ENCODE peak calls at places on chromosomes 4 and X, in six cellular contexts. F, N, Q, K, G and P are unnamed samples.

GRCh38 chrX:28625223-28625622 is 38.0 kb downstream of the IL1RAPL1 start:
- DNase-seq in F (no peak), N (no peak), Q (no peak), K (no peak), G (no peak), P (no peak)

GRCh38 chrX:67998540-67998939 is 434.8 kb downstream of the OPHN1 start:
- DNase-seq in F (no peak), N (no peak), Q (no peak), K (no peak), G (no peak), P (no peak)

GRCh38 chrX:154505726-154506125 is 10.3 kb downstream of the FAM3A start:
- DNase-seq in F (no peak), N (peak; percentile 68), Q (no peak), K (no peak), G (peak; percentile 54), P (peak; percentile 41)

GRCh38 chrX:47181301-47181700 is 12.3 kb upstream of the UBA1 start:
- DNase-seq in F (no peak), N (no peak), Q (no peak), K (no peak), G (no peak), P (no peak)

GRCh38 chr4:18214656-18215055 is 193.1 kb upstream of the LCORL start:
- DNase-seq in F (no peak), N (no peak), Q (no peak), K (no peak), G (no peak), P (no peak)

GRCh38 chr4:20916106-20916505 is 215.8 kb downstream of the PACRGL start:
- DNase-seq in F (no peak), N (peak; percentile 52), Q (no peak), K (peak; percentile 5), G (no peak), P (no peak)

GRCh38 chr4:173415092-173415491 is 16.2 kb upstream of the SCRG1 start:
- DNase-seq in F (no peak), N (no peak), Q (no peak), K (no peak), G (no peak), P (no peak)

GRCh38 chr4:1466034-1466960 is 60.1 kb upstream of the NKX1-1 start:
- DNase-seq in F (no peak), N (no peak), Q (no peak), K (no peak), G (no peak), P (no peak)

GRCh38 chr4:19786616-19787015 is 465.1 kb upstream of the SLIT2 start:
- DNase-seq in F (no peak), N (no peak), Q (no peak), K (no peak), G (no peak), P (no peak)

GRCh38 chrX:109847257-109848187 is 114.5 kb upstream of the ACSL4 start:
- DNase-seq in F (no peak), N (peak; percentile 85), Q (no peak), K (no peak), G (no peak), P (peak; percentile 27)

GRCh38 chr4:2930821-2931764 is 32.1 kb downstream of the NOP14 start:
- DNase-seq in F (peak; percentile 23), N (no peak), Q (no peak), K (no peak), G (no peak), P (no peak)

GRCh38 chrX:47507204-47507878 is 24.3 kb upstream of the ZNF41 start:
- DNase-seq in F (no peak), N (no peak), Q (no peak), K (no peak), G (no peak), P (no peak)

GRCh38 chr4:175457956-175458355 is 354.1 kb downstream of the GPM6A start:
- DNase-seq in F (no peak), N (no peak), Q (no peak), K (no peak), G (no peak), P (no peak)

GRCh38 chr4:162586266-162586665 is 422.5 kb upstream of the FSTL5 start:
- DNase-seq in F (no peak), N (peak; percentile 27), Q (no peak), K (no peak), G (no peak), P (no peak)

GRCh38 chr4:169335331-169335730 is 64.6 kb upstream of the SH3RF1 start:
- DNase-seq in F (no peak), N (peak; percentile 43), Q (no peak), K (no peak), G (no peak), P (peak; percentile 74)

GRCh38 chr4:159105063-159105414 is 2.2 kb downstream of the RAPGEF2 start:
- DNase-seq in F (no peak), N (peak; percentile 65), Q (no peak), K (no peak), G (peak; percentile 65), P (peak; percentile 29)

GRCh38 chr4:8281519-8282133 is 12.1 kb downstream of the HTRA3 start:
- DNase-seq in F (peak; percentile 49), N (no peak), Q (no peak), K (no peak), G (no peak), P (no peak)

GRCh38 chr4:34193451-34194154 is 2050.7 kb downstream of the ARAP2 start:
- DNase-seq in F (no peak), N (peak; percentile 21), Q (no peak), K (no peak), G (no peak), P (no peak)

GRCh38 chrX:10098235-10098819 is 58.4 kb upstream of the CLCN4 start:
- DNase-seq in F (no peak), N (no peak), Q (peak; percentile 77), K (peak; percentile 44), G (no peak), P (no peak)

GRCh38 chr4:122576261-122577188 is 44.3 kb downstream of the IL21 start:
- DNase-seq in F (no peak), N (peak; percentile 58), Q (peak; percentile 35), K (no peak), G (peak; percentile 69), P (peak; percentile 70)

GRCh38 chrX:108396188-108396885 is 41.9 kb downstream of the COL4A6 start:
- DNase-seq in F (no peak), N (peak; percentile 51), Q (no peak), K (no peak), G (peak; percentile 54), P (no peak)

GRCh38 chr4:86831262-86832090 is 17.7 kb downstream of the SLC10A6 start:
- DNase-seq in F (no peak), N (peak; percentile 93), Q (no peak), K (no peak), G (no peak), P (peak; percentile 86)

GRCh38 chr4:37908488-37909343 is 17.8 kb downstream of the TBC1D1 start:
- DNase-seq in F (no peak), N (peak; percentile 42), Q (no peak), K (no peak), G (no peak), P (peak; percentile 54)

GRCh38 chrX:104564921-104565703 is 887 bp upstream of the IL1RAPL2 start:
- DNase-seq in F (no peak), N (no peak), Q (no peak), K (no peak), G (no peak), P (no peak)

GRCh38 chr4:7335363-7336066 is 99.2 kb downstream of the PSAPL1 start:
- DNase-seq in F (no peak), N (no peak), Q (peak; percentile 45), K (peak; percentile 13), G (peak; percentile 64), P (no peak)

GRCh38 chr4:133565379-133565778 is 416.3 kb downstream of the PCDH10 start:
- DNase-seq in F (no peak), N (peak; percentile 64), Q (no peak), K (no peak), G (no peak), P (peak; percentile 74)

GRCh38 chrX:17680732-17681413 is 56.4 kb upstream of the SCML1 start:
- DNase-seq in F (no peak), N (no peak), Q (no peak), K (no peak), G (no peak), P (no peak)

GRCh38 chrX:101078716-101079115 is at the start of gene TMEM35A:
- DNase-seq in F (no peak), N (no peak), Q (no peak), K (no peak), G (peak; percentile 46), P (peak; percentile 7)

GRCh38 chr4:39353478-39354177 is 12.5 kb downstream of the RFC1 start:
- DNase-seq in F (no peak), N (peak; percentile 59), Q (peak; percentile 71), K (no peak), G (peak; percentile 73), P (no peak)

GRCh38 chrX:537156-537555 is 93.4 kb upstream of the SHOX start:
- DNase-seq in F (no peak), N (no peak), Q (no peak), K (no peak), G (no peak), P (no peak)

GRCh38 chr4:173538148-173538902 is 8.3 kb upstream of the HAND2 start:
- DNase-seq in F (peak; percentile 26), N (no peak), Q (no peak), K (no peak), G (no peak), P (no peak)

GRCh38 chr4:124484008-124484407 is 228.5 kb downstream of the ANKRD50 start:
- DNase-seq in F (no peak), N (no peak), Q (no peak), K (no peak), G (no peak), P (no peak)

GRCh38 chr4:97910005-97910404 is 233.3 kb downstream of the STPG2 start:
- DNase-seq in F (no peak), N (no peak), Q (peak; percentile 11), K (no peak), G (no peak), P (no peak)

GRCh38 chr4:52143815-52144214 is 92.7 kb downstream of the SPATA18 start:
- DNase-seq in F (no peak), N (no peak), Q (no peak), K (no peak), G (no peak), P (no peak)

GRCh38 chrX:16923157-16923556 is 23.3 kb upstream of the REPS2 start:
- DNase-seq in F (no peak), N (no peak), Q (no peak), K (no peak), G (no peak), P (no peak)

GRCh38 chr4:30860983-30861382 is 140.8 kb downstream of the PCDH7 start:
- DNase-seq in F (no peak), N (peak; percentile 29), Q (no peak), K (no peak), G (no peak), P (no peak)

GRCh38 chr4:181017038-181017437 is 1226.2 kb upstream of the TENM3 start:
- DNase-seq in F (no peak), N (peak; percentile 35), Q (no peak), K (no peak), G (no peak), P (no peak)